ENCODE peak calls at places on chromosome 19, in eight cellular contexts. M is ascending aorta, O is endodermal cell, Z is HCT116, H is adipocyte, W is PC-9, B is aorta, C is tibial artery. A is an unnamed sample. For H3K27me3, the result is how much of the 10 kb centered on the place peaks cover.

GRCh38 chr19:45444318-45445041 is 20.8 kb upstream of the ERCC1 start:
- DNase-seq in Z (no peak), C (peak), W (peak), H (peak), M (peak), B (peak), O (peak), A (peak)

GRCh38 chr19:5075603-5076002 is 106.7 kb downstream of the KDM4B start:
- DNase-seq in W (no peak), O (no peak), Z (no peak), H (no peak), M (no peak), B (no peak), C (no peak), A (no peak)

GRCh38 chr19:21023901-21024300 is 3.4 kb downstream of the ZNF430 start:
- DNase-seq in W (no peak), O (no peak), Z (no peak), B (no peak), H (peak), M (no peak), C (no peak), A (no peak)

GRCh38 chr19:33740811-33741396 is 55.8 kb upstream of the KCTD15 start:
- DNase-seq in M (no peak), C (no peak), O (peak), B (no peak), W (no peak), Z (no peak), H (peak), A (peak)

GRCh38 chr19:14525729-14526128 is 3.7 kb upstream of the TECR start:
- DNase-seq in M (no peak), W (no peak), C (no peak), O (no peak), H (no peak), B (no peak), Z (no peak), A (no peak)

GRCh38 chr19:2546128-2547032 is 70.5 kb downstream of the GADD45B start:
- DNase-seq in M (peak), W (no peak), Z (no peak), O (peak), B (peak), C (peak), H (no peak), A (no peak)

GRCh38 chr19:53157601-53158000 is 1.3 kb downstream of the ZNF347 start:
- DNase-seq in M (no peak), C (no peak), O (peak), Z (no peak), B (no peak), H (peak), W (no peak), A (peak)

GRCh38 chr19:41808663-41809566 is 12.5 kb downstream of the CEACAM3 start:
- DNase-seq in C (peak), B (peak), M (no peak), Z (no peak), O (peak), H (no peak), W (no peak), A (no peak)

GRCh38 chr19:13441810-13442512 is 64.3 kb downstream of the CACNA1A start:
- DNase-seq in H (peak), C (no peak), O (peak), B (no peak), M (no peak), Z (no peak), W (peak), A (peak)

GRCh38 chr19:2385053-2385721 is 25.1 kb downstream of the TMPRSS9 start:
- DNase-seq in B (no peak), M (no peak), W (peak), C (no peak), Z (peak), H (peak), O (peak), A (peak)

GRCh38 chr19:48203227-48203793 is 32.8 kb downstream of the ZSWIM9 start:
- DNase-seq in M (no peak), H (no peak), C (no peak), O (no peak), Z (peak), B (no peak), W (no peak), A (no peak)

GRCh38 chr19:41564515-41565383 is 11.2 kb upstream of the CEACAM21 start:
- DNase-seq in B (no peak), W (no peak), Z (no peak), H (no peak), M (no peak), O (peak), C (no peak), A (peak)

GRCh38 chr19:55241143-55241934 is 12.8 kb upstream of the TMEM86B start:
- DNase-seq in W (no peak), O (peak), C (no peak), H (no peak), B (peak), Z (no peak), M (no peak), A (no peak)

GRCh38 chr19:11587973-11588631 is 9.2 kb upstream of the ZNF627 start:
- DNase-seq in C (no peak), H (no peak), Z (no peak), M (no peak), W (no peak), O (no peak), B (no peak), A (no peak)

GRCh38 chr19:6126335-6126974 is 9.0 kb upstream of the ACSBG2 start:
- DNase-seq in O (peak), Z (peak), C (no peak), H (peak), M (no peak), B (no peak), W (peak), A (peak)

GRCh38 chr19:56053596-56053995 is 67.0 kb downstream of the NLRP5 start:
- DNase-seq in H (no peak), C (no peak), Z (no peak), O (no peak), W (no peak), B (no peak), M (no peak), A (no peak)

GRCh38 chr19:46374526-46375475 is 27.9 kb downstream of the PPP5C start:
- DNase-seq in H (no peak), W (no peak), O (no peak), Z (no peak), C (no peak), M (no peak), B (no peak), A (no peak)

GRCh38 chr19:2533686-2534085 is 57.8 kb downstream of the GADD45B start:
- DNase-seq in H (no peak), C (no peak), M (no peak), W (peak), Z (no peak), O (no peak), B (no peak), A (no peak)

GRCh38 chr19:33558846-33559245 is 37.3 kb upstream of the PEPD start:
- DNase-seq in M (no peak), O (no peak), B (no peak), Z (no peak), C (no peak), W (no peak), H (no peak), A (peak)

GRCh38 chr19:5228932-5229777 is 111.5 kb downstream of the PTPRS start:
- DNase-seq in W (no peak), H (peak), O (no peak), C (no peak), M (no peak), Z (no peak), B (no peak), A (no peak)

GRCh38 chr19:29535984-29536508 is 10.3 kb downstream of the VSTM2B start:
- DNase-seq in M (no peak), B (no peak), W (no peak), C (no peak), Z (no peak), O (no peak), H (no peak), A (no peak)

DNA sequence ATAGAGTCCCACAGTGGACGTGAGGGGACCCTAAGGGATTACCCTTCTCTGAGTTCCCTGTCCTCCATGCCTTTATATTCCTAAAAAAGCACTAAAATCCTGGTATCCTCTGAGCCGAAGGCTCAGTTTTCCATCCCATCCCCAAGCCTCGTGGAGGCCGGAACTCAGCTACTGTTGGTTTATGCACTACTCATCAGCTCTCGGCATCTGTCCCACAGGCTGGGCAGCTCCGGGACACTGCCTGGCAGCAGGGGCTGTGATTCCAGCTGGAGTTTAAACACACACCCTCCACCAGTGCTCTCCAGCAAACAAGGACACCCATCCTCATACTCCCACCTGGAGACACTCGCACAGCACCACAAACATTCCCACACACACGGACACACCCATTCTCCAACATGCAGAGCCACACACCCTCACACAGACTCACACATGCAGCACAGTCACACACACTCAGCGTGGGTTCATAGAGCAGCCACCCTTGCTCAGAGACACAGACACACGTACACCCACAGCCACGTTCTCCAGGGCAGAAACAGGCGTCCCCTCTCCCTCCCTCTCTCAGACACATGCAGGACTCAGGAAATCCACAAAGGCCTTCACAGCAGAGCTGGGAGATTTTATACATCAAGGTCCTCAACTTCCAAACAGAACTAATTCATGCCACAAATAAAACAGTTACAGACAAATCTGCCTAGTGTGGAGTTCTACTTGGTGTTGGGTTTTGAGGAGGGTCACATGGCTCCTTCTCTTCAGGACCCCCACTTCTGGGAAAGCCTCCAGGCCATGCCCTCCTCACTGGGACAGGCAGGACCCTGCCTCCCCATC is 785.5 kb downstream of the UQCRFS1 start:
- DNase-seq in W (no peak), Z (no peak), C (no peak), O (no peak), B (no peak), H (no peak), M (no peak), A (no peak)
- H3K4me3 ChIP-seq in W (no peak), Z (no peak), C (no peak), O (no peak), B (no peak), H (no peak), M (no peak), A (no peak)

GRCh38 chr19:32241957-32242710 is 103.3 kb upstream of the ZNF507 start:
- DNase-seq in M (no peak), W (no peak), H (no peak), C (no peak), Z (no peak), O (no peak), B (no peak), A (no peak)

GRCh38 chr19:32238076-32238475 is 107.3 kb upstream of the ZNF507 start:
- DNase-seq in M (no peak), Z (no peak), H (no peak), C (no peak), O (no peak), W (no peak), B (no peak), A (no peak)

GRCh38 chr19:32246032-32246431 is 99.4 kb upstream of the ZNF507 start:
- DNase-seq in W (no peak), O (no peak), B (no peak), H (no peak), Z (no peak), M (no peak), C (no peak), A (no peak)

GRCh38 chr19:32234663-32235217 is 110.7 kb upstream of the ZNF507 start:
- DNase-seq in C (no peak), W (no peak), M (no peak), Z (no peak), O (no peak), B (no peak), H (no peak), A (no peak)

DNA sequence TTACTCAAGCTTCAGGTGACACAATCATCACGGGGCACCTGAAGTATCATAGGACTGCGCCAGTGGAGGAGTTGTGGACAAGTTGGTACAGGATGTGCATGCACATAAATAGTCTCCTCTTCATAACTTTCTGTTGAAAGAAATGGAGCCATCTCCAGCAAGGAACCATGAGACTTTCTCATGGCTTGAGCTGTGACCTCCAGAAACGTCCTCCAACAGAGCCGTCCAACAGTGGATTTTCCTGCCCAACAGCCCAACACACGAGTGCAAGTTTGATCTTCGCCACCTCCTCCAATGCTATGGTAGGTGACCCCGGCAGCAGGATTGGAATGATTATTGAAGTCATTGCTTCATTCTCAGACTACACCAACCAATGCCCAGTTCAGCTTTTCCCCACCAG is 105.1 kb upstream of the ZNF507 start:
- DNase-seq in W (no peak), M (no peak), H (no peak), Z (no peak), B (no peak), C (no peak), O (no peak), A (no peak)
- H3K27me3 ChIP-seq in W (half or more), M (under half), H (under half), Z (under half), B (under half), C (under half), O (under half), A (under half)

GRCh38 chr19:7480222-7480974 is 8.4 kb downstream of the PEX11G start:
- DNase-seq in B (no peak), M (no peak), H (no peak), O (no peak), W (no peak), Z (no peak), C (peak), A (peak)

GRCh38 chr19:7483720-7484201 is 5.1 kb downstream of the PEX11G start:
- DNase-seq in O (no peak), M (no peak), B (no peak), W (no peak), H (no peak), C (no peak), Z (no peak), A (no peak)

GRCh38 chr19:7478843-7479227 is 10.0 kb downstream of the PEX11G start:
- DNase-seq in B (no peak), H (no peak), Z (no peak), C (no peak), O (no peak), W (no peak), M (no peak), A (no peak)

GRCh38 chr19:7480975-7481265 is 7.9 kb downstream of the PEX11G start:
- DNase-seq in C (no peak), O (no peak), Z (no peak), B (peak), W (no peak), M (no peak), H (no peak), A (no peak)

GRCh38 chr19:7482584-7483439 is 6.0 kb downstream of the PEX11G start:
- DNase-seq in B (peak), O (peak), H (no peak), Z (peak), C (peak), M (no peak), W (peak), A (peak)
- H3K4me3 ChIP-seq in B (no peak), O (no peak), H (no peak), Z (peak), C (no peak), M (no peak), W (no peak), A (no peak)

GRCh38 chr19:50412419-50412818 is 6.3 kb upstream of the SPIB start:
- DNase-seq in W (no peak), B (no peak), C (no peak), H (no peak), M (no peak), O (no peak), Z (no peak), A (no peak)
- H3K27me3 ChIP-seq in W (under half), B (under half), C (under half), H (under half), M (under half), O (under half), Z (under half), A (under half)

GRCh38 chr19:1115646-1116420 is 12.0 kb downstream of the GPX4 start:
- DNase-seq in C (no peak), M (no peak), B (no peak), H (no peak), W (no peak), Z (no peak), O (no peak), A (no peak)
- H3K4me3 ChIP-seq in C (no peak), M (no peak), B (no peak), H (no peak), W (no peak), Z (no peak), O (no peak), A (no peak)

GRCh38 chr19:16234552-16235445 is 37.1 kb downstream of the AP1M1 start:
- DNase-seq in H (no peak), M (no peak), Z (no peak), O (no peak), C (no peak), B (no peak), W (no peak), A (no peak)
- H3K27me3 ChIP-seq in H (under half), M (under half), Z (under half), O (under half), C (under half), B (under half), W (under half), A (under half)

GRCh38 chr19:35052599-35053190 is 11.2 kb downstream of the HPN start:
- DNase-seq in Z (no peak), M (no peak), H (no peak), O (peak), C (no peak), B (no peak), W (no peak), A (no peak)

GRCh38 chr19:35054626-35055025 is 13.1 kb downstream of the HPN start:
- DNase-seq in Z (no peak), B (no peak), M (no peak), H (no peak), C (no peak), W (no peak), O (no peak), A (no peak)

GRCh38 chr19:35051796-35052195 is 10.3 kb downstream of the HPN start:
- DNase-seq in H (no peak), Z (no peak), B (no peak), M (no peak), C (no peak), W (no peak), O (no peak), A (no peak)

GRCh38 chr19:35055715-35056179 is 14.2 kb downstream of the HPN start:
- DNase-seq in H (no peak), M (no peak), B (no peak), W (no peak), O (peak), Z (no peak), C (no peak), A (no peak)

DNA sequence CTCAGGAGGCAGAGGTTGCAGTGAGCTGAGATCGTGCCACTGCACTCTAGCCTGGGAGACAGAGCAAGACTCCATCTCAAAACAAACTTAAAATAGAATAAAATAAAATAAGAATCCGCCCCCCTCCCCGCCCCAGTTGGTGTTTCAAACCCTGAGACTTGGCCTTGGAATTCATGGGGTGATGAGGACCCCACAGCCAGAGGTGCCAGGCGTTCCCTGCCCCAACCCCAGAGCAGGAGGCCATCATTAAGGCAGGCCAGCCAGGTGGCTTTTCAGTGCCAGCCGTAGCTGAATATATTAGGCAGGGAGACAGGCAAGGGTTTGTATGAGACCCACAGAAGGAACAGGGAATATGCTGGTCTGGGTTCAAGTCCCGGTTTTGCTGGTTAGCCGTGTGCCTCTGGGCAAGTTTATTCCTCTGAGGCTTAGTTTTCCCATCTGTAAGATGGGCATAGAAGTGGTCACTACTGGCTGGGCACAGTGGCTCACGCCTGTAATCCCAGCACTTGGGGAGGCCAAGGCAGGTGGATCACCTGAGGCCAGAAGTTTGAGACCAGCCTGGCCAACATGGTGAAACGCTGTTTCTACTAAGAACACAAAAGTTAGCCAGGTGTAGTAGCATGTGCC is 12.3 kb downstream of the HPN start:
- DNase-seq in M (no peak), C (no peak), B (no peak), H (no peak), Z (no peak), W (no peak), O (no peak), A (no peak)
- H3K4me3 ChIP-seq in M (no peak), C (no peak), B (no peak), H (no peak), Z (no peak), W (no peak), O (no peak), A (no peak)